ENCODE peak calls at places on chromosome 12, in five cellular contexts. O is AG09319, V is pancreas, T is A549, F is NCI-H1105. I is an unnamed sample.

GRCh38 chr12:3216726-3217682 is 139.8 kb downstream of the TSPAN9 start:
- DNase-seq in O (no peak), V (no peak), T (no peak), F (no peak), I (no peak)

GRCh38 chr12:111440152-111440551 is 34.4 kb downstream of the SH2B3 start:
- DNase-seq in O (no peak), V (no peak), T (no peak), F (no peak), I (no peak)

GRCh38 chr12:121799842-121800693 is 3.7 kb upstream of the SETD1B start:
- DNase-seq in O (peak), V (peak), T (peak), F (peak), I (peak)

GRCh38 chr12:130981156-130981789 is 27.6 kb downstream of the ADGRD1 start:
- DNase-seq in O (no peak), V (no peak), T (no peak), F (no peak), I (no peak)

GRCh38 chr12:68766646-68767045 is 20.7 kb downstream of the SLC35E3 start:
- DNase-seq in O (no peak), V (no peak), T (no peak), F (no peak), I (no peak)

GRCh38 chr12:38160318-38161122 is 156.1 kb upstream of the ALG10B start:
- DNase-seq in O (no peak), V (no peak), T (no peak), F (no peak), I (no peak)

GRCh38 chr12:47864646-47865235 is 40.1 kb downstream of the VDR start:
- DNase-seq in O (no peak), V (no peak), T (no peak), F (no peak), I (no peak)

GRCh38 chr12:19369691-19370148 is 69.6 kb upstream of the AEBP2 start:
- DNase-seq in O (peak), V (no peak), T (no peak), F (peak), I (no peak)

GRCh38 chr12:56991319-56991906 is 14.9 kb downstream of the ZBTB39 start:
- DNase-seq in O (no peak), V (peak), T (no peak), F (no peak), I (peak)

GRCh38 chr12:89324437-89324836 is 27.9 kb downstream of the DUSP6 start:
- DNase-seq in O (no peak), V (no peak), T (no peak), F (no peak), I (no peak)

GRCh38 chr12:76942276-76942675 is 63.5 kb upstream of the CSRP2 start:
- DNase-seq in O (no peak), V (no peak), T (no peak), F (no peak), I (no peak)

GRCh38 chr12:60184096-60184495 is 588.3 kb downstream of the SLC16A7 start:
- DNase-seq in O (no peak), V (no peak), T (no peak), F (no peak), I (no peak)

GRCh38 chr12:105229446-105229845 is 6.5 kb downstream of the APPL2 start:
- DNase-seq in O (no peak), V (no peak), T (no peak), F (no peak), I (no peak)

I was measured in lung.